ENCODE peak calls at places on chromosomes 16 and 17, in seven cellular contexts. One of them, this sample, is unnamed.

GRCh38 chr17:48492401-48493298 is 38.2 kb downstream of the HOXB1 start:
- DNase-seq in vagina: no peak
- DNase-seq in A549: peak
- DNase-seq in lower leg skin: peak
- DNase-seq in epithelial cell of esophagus: peak
- DNase-seq in body of pancreas: peak
- DNase-seq in breast epithelium: peak
- DNase-seq in this sample: peak

GRCh38 chr17:35750526-35751395 is 2.3 kb downstream of the GAS2L2 start:
- DNase-seq in breast epithelium: no peak
- DNase-seq in body of pancreas: no peak
- DNase-seq in lower leg skin: no peak
- DNase-seq in vagina: no peak
- DNase-seq in epithelial cell of esophagus: peak
- DNase-seq in A549: no peak
- DNase-seq in this sample: no peak

GRCh38 chr17:78325076-78325712 is 34.7 kb downstream of the SOCS3 start:
- DNase-seq in breast epithelium: no peak
- DNase-seq in A549: no peak
- DNase-seq in body of pancreas: no peak
- DNase-seq in epithelial cell of esophagus: no peak
- DNase-seq in lower leg skin: peak
- DNase-seq in vagina: no peak
- DNase-seq in this sample: no peak

GRCh38 chr17:59004338-59005111 is 102.2 kb downstream of the TRIM37 start:
- DNase-seq in breast epithelium: no peak
- DNase-seq in lower leg skin: peak
- DNase-seq in vagina: no peak
- DNase-seq in A549: peak
- DNase-seq in body of pancreas: peak
- DNase-seq in epithelial cell of esophagus: peak
- DNase-seq in this sample: peak

GRCh38 chr16:54242199-54242598 is 44.4 kb downstream of the IRX3 start:
- DNase-seq in epithelial cell of esophagus: peak
- DNase-seq in breast epithelium: no peak
- DNase-seq in A549: no peak
- DNase-seq in body of pancreas: no peak
- DNase-seq in vagina: no peak
- DNase-seq in lower leg skin: peak
- DNase-seq in this sample: peak

GRCh38 chr17:58306131-58306951 is 22.3 kb downstream of the TSPOAP1 start:
- DNase-seq in breast epithelium: no peak
- DNase-seq in vagina: peak
- DNase-seq in A549: no peak
- DNase-seq in body of pancreas: no peak
- DNase-seq in lower leg skin: peak
- DNase-seq in epithelial cell of esophagus: no peak
- DNase-seq in this sample: no peak

GRCh38 chr17:5587431-5588032 is 3.2 kb upstream of the NLRP1 start:
- DNase-seq in A549: peak
- DNase-seq in breast epithelium: no peak
- DNase-seq in lower leg skin: no peak
- DNase-seq in vagina: no peak
- DNase-seq in epithelial cell of esophagus: peak
- DNase-seq in body of pancreas: peak
- DNase-seq in this sample: peak

GRCh38 chr17:43212641-43213490 is 1.2 kb downstream of the TMEM106A start:
- DNase-seq in lower leg skin: no peak
- DNase-seq in A549: no peak
- DNase-seq in vagina: no peak
- DNase-seq in body of pancreas: peak
- DNase-seq in breast epithelium: no peak
- DNase-seq in epithelial cell of esophagus: peak
- DNase-seq in this sample: no peak

GRCh38 chr17:3770471-3770870 is 30.5 kb downstream of the ITGAE start:
- DNase-seq in A549: no peak
- DNase-seq in breast epithelium: no peak
- DNase-seq in vagina: no peak
- DNase-seq in epithelial cell of esophagus: no peak
- DNase-seq in body of pancreas: no peak
- DNase-seq in lower leg skin: no peak
- DNase-seq in this sample: no peak

GRCh38 chr16:28537076-28537475 is 1.7 kb downstream of the NUPR1 start:
- DNase-seq in vagina: no peak
- DNase-seq in body of pancreas: no peak
- DNase-seq in A549: no peak
- DNase-seq in lower leg skin: peak
- DNase-seq in breast epithelium: no peak
- DNase-seq in epithelial cell of esophagus: peak
- DNase-seq in this sample: no peak

GRCh38 chr16:17511340-17511739 is 40.6 kb upstream of the XYLT1 start:
- DNase-seq in vagina: no peak
- DNase-seq in epithelial cell of esophagus: no peak
- DNase-seq in breast epithelium: no peak
- DNase-seq in body of pancreas: no peak
- DNase-seq in A549: no peak
- DNase-seq in lower leg skin: no peak
- DNase-seq in this sample: no peak

GRCh38 chr17:78324391-78325075 is 35.3 kb downstream of the SOCS3 start:
- DNase-seq in breast epithelium: no peak
- DNase-seq in lower leg skin: peak
- DNase-seq in body of pancreas: peak
- DNase-seq in vagina: no peak
- DNase-seq in A549: no peak
- DNase-seq in epithelial cell of esophagus: no peak
- DNase-seq in this sample: no peak

GRCh38 chr17:43418441-43419374 is 19.9 kb downstream of the ARL4D start:
- DNase-seq in epithelial cell of esophagus: peak
- DNase-seq in breast epithelium: no peak
- DNase-seq in A549: peak
- DNase-seq in body of pancreas: no peak
- DNase-seq in lower leg skin: peak
- DNase-seq in vagina: no peak
- DNase-seq in this sample: peak

GRCh38 chr16:72657791-72658190 is 390.1 kb downstream of the ZFHX3 start:
- DNase-seq in vagina: no peak
- DNase-seq in lower leg skin: no peak
- DNase-seq in breast epithelium: no peak
- DNase-seq in A549: no peak
- DNase-seq in body of pancreas: no peak
- DNase-seq in epithelial cell of esophagus: no peak
- DNase-seq in this sample: no peak

GRCh38 chr16:19429271-19429670 is 11.6 kb downstream of the TMC5 start:
- DNase-seq in breast epithelium: no peak
- DNase-seq in epithelial cell of esophagus: no peak
- DNase-seq in body of pancreas: peak
- DNase-seq in vagina: no peak
- DNase-seq in A549: no peak
- DNase-seq in lower leg skin: no peak
- DNase-seq in this sample: peak

GRCh38 chr16:80743273-80743672 is 61.1 kb downstream of the CDYL2 start:
- DNase-seq in lower leg skin: no peak
- DNase-seq in body of pancreas: no peak
- DNase-seq in A549: no peak
- DNase-seq in epithelial cell of esophagus: peak
- DNase-seq in breast epithelium: no peak
- DNase-seq in vagina: no peak
- DNase-seq in this sample: no peak

GRCh38 chr17:76462556-76463290 is 4.7 kb upstream of the AANAT start:
- DNase-seq in epithelial cell of esophagus: no peak
- DNase-seq in A549: no peak
- DNase-seq in lower leg skin: no peak
- DNase-seq in vagina: no peak
- DNase-seq in breast epithelium: no peak
- DNase-seq in body of pancreas: no peak
- DNase-seq in this sample: no peak

DNA sequence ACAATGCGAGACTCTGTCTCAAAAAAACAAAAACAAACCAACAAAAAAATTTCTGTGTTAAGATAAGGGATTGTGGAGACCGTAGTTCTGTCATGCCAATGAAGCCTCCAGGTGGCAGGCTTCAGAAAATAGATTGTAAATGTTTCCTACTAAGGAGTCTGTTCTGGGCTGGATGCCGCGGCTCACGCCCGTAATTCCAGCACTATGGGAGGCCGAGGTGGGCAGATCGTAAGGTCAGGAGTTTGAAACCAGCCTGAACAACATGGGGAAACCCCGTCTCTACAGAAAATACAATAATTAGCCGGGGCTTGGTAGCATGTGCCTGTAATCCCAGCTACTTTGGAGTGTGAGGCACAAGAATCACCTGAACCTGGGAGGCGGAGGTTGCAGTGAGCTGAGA is 4.4 kb upstream of the SNX29 start:
- DNase-seq in lower leg skin: no peak
- DNase-seq in A549: no peak
- DNase-seq in vagina: no peak
- DNase-seq in epithelial cell of esophagus: no peak
- DNase-seq in breast epithelium: no peak
- DNase-seq in body of pancreas: no peak
- DNase-seq in this sample: peak
- TF ChIP-seq CTCF in lower leg skin: no peak
- TF ChIP-seq CTCF in A549: peak
- TF ChIP-seq CTCF in vagina: no peak
- TF ChIP-seq CTCF in epithelial cell of esophagus: peak
- TF ChIP-seq CTCF in breast epithelium: no peak
- TF ChIP-seq CTCF in body of pancreas: no peak
- TF ChIP-seq CTCF in this sample: peak

GRCh38 chr16:982152-983043 is 828 bp downstream of the SOX8 start:
- DNase-seq in lower leg skin: no peak
- DNase-seq in body of pancreas: no peak
- DNase-seq in epithelial cell of esophagus: no peak
- DNase-seq in breast epithelium: no peak
- DNase-seq in vagina: no peak
- DNase-seq in A549: no peak
- DNase-seq in this sample: no peak

GRCh38 chr16:979106-979505 is 2.5 kb upstream of the SOX8 start:
- DNase-seq in body of pancreas: no peak
- DNase-seq in epithelial cell of esophagus: no peak
- DNase-seq in A549: no peak
- DNase-seq in vagina: no peak
- DNase-seq in lower leg skin: no peak
- DNase-seq in breast epithelium: no peak
- DNase-seq in this sample: no peak

GRCh38 chr16:981695-982151 is at the start of gene SOX8:
- DNase-seq in lower leg skin: no peak
- DNase-seq in A549: no peak
- DNase-seq in vagina: no peak
- DNase-seq in body of pancreas: no peak
- DNase-seq in breast epithelium: no peak
- DNase-seq in epithelial cell of esophagus: no peak
- DNase-seq in this sample: no peak

GRCh38 chr16:979859-980594 is 1.5 kb upstream of the SOX8 start:
- DNase-seq in lower leg skin: no peak
- DNase-seq in body of pancreas: no peak
- DNase-seq in vagina: no peak
- DNase-seq in epithelial cell of esophagus: no peak
- DNase-seq in breast epithelium: no peak
- DNase-seq in A549: no peak
- DNase-seq in this sample: no peak

DNA sequence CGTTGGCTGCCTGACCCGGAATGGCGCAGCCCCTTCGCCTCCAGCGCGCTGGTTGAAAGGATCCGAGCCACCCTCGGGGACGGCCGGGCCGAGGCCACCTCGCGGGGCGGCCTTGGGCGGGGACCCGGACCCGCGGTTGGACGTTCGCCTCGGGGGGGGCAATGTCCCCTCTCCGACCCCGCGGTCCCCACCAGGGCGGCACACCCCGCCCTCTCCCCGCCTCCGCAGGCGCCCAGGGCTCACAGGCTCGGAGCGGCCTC is 1.0 kb upstream of the SOX8 start:
- DNase-seq in vagina: no peak
- DNase-seq in lower leg skin: no peak
- DNase-seq in epithelial cell of esophagus: no peak
- DNase-seq in A549: no peak
- DNase-seq in breast epithelium: no peak
- DNase-seq in body of pancreas: no peak
- DNase-seq in this sample: no peak
- H3K4me3 ChIP-seq in vagina: peak
- H3K4me3 ChIP-seq in lower leg skin: peak
- H3K4me3 ChIP-seq in epithelial cell of esophagus: no peak
- H3K4me3 ChIP-seq in A549: peak
- H3K4me3 ChIP-seq in breast epithelium: peak
- H3K4me3 ChIP-seq in body of pancreas: no peak
- H3K4me3 ChIP-seq in this sample: no peak

GRCh38 chr17:46790216-46790615 is 28.3 kb downstream of the WNT3 start:
- DNase-seq in lower leg skin: no peak
- DNase-seq in vagina: no peak
- DNase-seq in breast epithelium: no peak
- DNase-seq in body of pancreas: no peak
- DNase-seq in epithelial cell of esophagus: no peak
- DNase-seq in A549: no peak
- DNase-seq in this sample: no peak

GRCh38 chr17:46788300-46788699 is 30.2 kb downstream of the WNT3 start:
- DNase-seq in epithelial cell of esophagus: no peak
- DNase-seq in A549: no peak
- DNase-seq in lower leg skin: no peak
- DNase-seq in vagina: no peak
- DNase-seq in body of pancreas: no peak
- DNase-seq in breast epithelium: no peak
- DNase-seq in this sample: no peak

GRCh38 chr17:46788796-46789195 is 29.7 kb downstream of the WNT3 start:
- DNase-seq in epithelial cell of esophagus: no peak
- DNase-seq in A549: no peak
- DNase-seq in vagina: no peak
- DNase-seq in breast epithelium: no peak
- DNase-seq in body of pancreas: no peak
- DNase-seq in lower leg skin: no peak
- DNase-seq in this sample: no peak

GRCh38 chr17:46791531-46791930 is 27.0 kb downstream of the WNT3 start:
- DNase-seq in A549: no peak
- DNase-seq in lower leg skin: no peak
- DNase-seq in vagina: no peak
- DNase-seq in breast epithelium: no peak
- DNase-seq in epithelial cell of esophagus: no peak
- DNase-seq in body of pancreas: no peak
- DNase-seq in this sample: no peak

DNA sequence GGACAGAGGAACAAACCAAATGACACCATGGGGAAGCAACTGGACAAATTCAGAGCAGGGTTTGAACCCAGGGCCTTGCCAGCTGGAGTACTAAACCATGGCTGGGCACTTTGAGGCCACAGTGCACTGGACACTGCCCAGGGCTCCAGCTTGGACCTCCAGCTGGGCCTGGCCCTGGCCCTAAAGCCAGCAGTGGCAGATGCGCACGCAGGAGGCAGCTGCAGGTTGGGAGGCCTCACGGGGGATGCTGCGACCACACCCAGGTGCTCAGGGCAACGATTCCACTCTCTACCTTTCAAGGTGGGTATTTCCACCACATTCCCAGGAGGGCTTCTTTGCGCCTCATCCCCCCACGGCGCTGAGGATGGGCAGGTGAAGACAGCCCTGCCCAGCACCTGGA is 28.9 kb downstream of the WNT3 start:
- DNase-seq in breast epithelium: no peak
- DNase-seq in A549: no peak
- DNase-seq in vagina: no peak
- DNase-seq in body of pancreas: no peak
- DNase-seq in lower leg skin: no peak
- DNase-seq in epithelial cell of esophagus: no peak
- DNase-seq in this sample: no peak
- TF ChIP-seq CTCF in breast epithelium: no peak
- TF ChIP-seq CTCF in A549: no peak
- TF ChIP-seq CTCF in vagina: no peak
- TF ChIP-seq CTCF in body of pancreas: no peak
- TF ChIP-seq CTCF in lower leg skin: no peak
- TF ChIP-seq CTCF in epithelial cell of esophagus: no peak
- TF ChIP-seq CTCF in this sample: no peak

GRCh38 chr16:2963074-2963610 is 933 bp upstream of the KREMEN2 start:
- DNase-seq in breast epithelium: no peak
- DNase-seq in vagina: no peak
- DNase-seq in body of pancreas: no peak
- DNase-seq in lower leg skin: peak
- DNase-seq in A549: no peak
- DNase-seq in epithelial cell of esophagus: no peak
- DNase-seq in this sample: no peak
- H3K4me3 ChIP-seq in breast epithelium: peak
- H3K4me3 ChIP-seq in vagina: peak
- H3K4me3 ChIP-seq in body of pancreas: no peak
- H3K4me3 ChIP-seq in lower leg skin: no peak
- H3K4me3 ChIP-seq in A549: peak
- H3K4me3 ChIP-seq in epithelial cell of esophagus: no peak
- H3K4me3 ChIP-seq in this sample: peak

This sample was measured in PC-3.